ENCODE peak calls at places on chromosome 18, in nine cellular contexts. S is prostate gland, O is spleen, T is GM12891, Z is GM12892, K is breast epithelium, M is stomach, H is GM23338, Q is sigmoid colon. U is an unnamed sample.

GRCh38 chr18:57532987-57533386 is 53.5 kb downstream of the FECH start:
- DNase-seq in T (no peak), Q (no peak), S (no peak), K (no peak), H (no peak), O (no peak), Z (no peak), M (no peak), U (no peak)

GRCh38 chr18:42954887-42955286 is 160.6 kb downstream of the RIT2 start:
- DNase-seq in S (no peak), Z (no peak), O (no peak), M (no peak), T (no peak), H (no peak), Q (no peak), K (no peak), U (no peak)

GRCh38 chr18:42445359-42445758 is 490.3 kb downstream of the PIK3C3 start:
- DNase-seq in H (no peak), M (no peak), T (no peak), K (no peak), S (no peak), Z (no peak), Q (no peak), O (no peak), U (no peak)

GRCh38 chr18:52903858-52904257 is 563.9 kb downstream of the DCC start:
- DNase-seq in K (no peak), O (no peak), H (peak), T (peak), S (no peak), Z (no peak), M (peak), Q (no peak), U (no peak)

GRCh38 chr18:44848931-44849330 is 168.2 kb downstream of the SETBP1 start:
- DNase-seq in S (no peak), M (peak), O (no peak), Z (no peak), T (no peak), K (no peak), H (no peak), Q (no peak), U (no peak)

GRCh38 chr18:12470382-12471090 is 62.8 kb downstream of the PRELID3A start:
- DNase-seq in Z (no peak), K (no peak), M (no peak), T (no peak), Q (no peak), H (no peak), S (peak), O (no peak), U (no peak)

GRCh38 chr18:7025194-7025593 is 92.4 kb downstream of the LAMA1 start:
- DNase-seq in Q (no peak), H (no peak), S (no peak), M (no peak), T (no peak), Z (no peak), K (no peak), O (no peak), U (no peak)

GRCh38 chr18:28581503-28582169 is 404.7 kb upstream of the CDH2 start:
- DNase-seq in Z (no peak), O (no peak), S (no peak), K (no peak), Q (no peak), H (peak), M (no peak), T (no peak), U (no peak)

GRCh38 chr18:3321133-3321812 is 59.3 kb downstream of the MYL12B start:
- DNase-seq in M (no peak), Z (no peak), S (no peak), H (no peak), Q (no peak), O (no peak), K (no peak), T (no peak), U (no peak)

GRCh38 chr18:21853020-21853419 is 112.4 kb downstream of the MIB1 start:
- DNase-seq in Q (no peak), T (peak), O (no peak), S (no peak), K (no peak), H (peak), Z (no peak), M (no peak), U (no peak)

GRCh38 chr18:79257480-79257879 is 138.2 kb upstream of the NFATC1 start:
- DNase-seq in Q (no peak), S (no peak), K (no peak), T (no peak), Z (no peak), M (no peak), H (no peak), O (no peak), U (no peak)

GRCh38 chr18:68301436-68301835 is 413.5 kb downstream of the TMX3 start:
- DNase-seq in O (no peak), S (no peak), T (no peak), Q (no peak), M (no peak), K (no peak), H (no peak), Z (no peak), U (no peak)

GRCh38 chr18:62634991-62635630 is 80.2 kb upstream of the PHLPP1 start:
- DNase-seq in Z (no peak), T (no peak), H (no peak), S (no peak), Q (no peak), O (no peak), M (no peak), K (no peak), U (peak)

GRCh38 chr18:10842821-10843220 is 306.5 kb downstream of the PIEZO2 start:
- DNase-seq in T (no peak), M (no peak), K (no peak), H (no peak), Q (no peak), O (no peak), Z (no peak), S (no peak), U (no peak)

GRCh38 chr18:79393626-79394401 is 1.9 kb upstream of the NFATC1 start:
- DNase-seq in O (peak), Z (no peak), S (peak), H (peak), M (peak), T (no peak), K (peak), Q (peak), U (peak)

GRCh38 chr18:76621782-76622495 is 126.9 kb upstream of the ZNF516 start:
- DNase-seq in T (no peak), M (no peak), Z (no peak), K (no peak), S (peak), H (no peak), O (no peak), Q (no peak), U (no peak)

GRCh38 chr18:77366067-77366724 is 116.5 kb downstream of the GALR1 start:
- DNase-seq in K (no peak), Z (no peak), M (no peak), Q (no peak), S (no peak), T (no peak), O (no peak), H (no peak), U (no peak)

GRCh38 chr18:7158201-7158600 is 40.6 kb upstream of the LAMA1 start:
- DNase-seq in H (no peak), M (no peak), K (no peak), S (no peak), Q (peak), Z (no peak), O (no peak), T (no peak), U (no peak)

GRCh38 chr18:2402084-2402483 is 169.2 kb downstream of the METTL4 start:
- DNase-seq in T (no peak), Q (no peak), K (no peak), Z (no peak), O (no peak), M (no peak), S (no peak), H (no peak), U (no peak)

GRCh38 chr18:36089001-36089400 is 21.6 kb upstream of the RPRD1A start:
- DNase-seq in K (no peak), T (no peak), Z (no peak), M (no peak), H (no peak), Q (no peak), O (no peak), S (no peak), U (no peak)

GRCh38 chr18:43060020-43060419 is 55.5 kb downstream of the RIT2 start:
- DNase-seq in H (no peak), Q (no peak), T (no peak), K (no peak), M (no peak), Z (no peak), S (no peak), O (no peak), U (no peak)

GRCh38 chr18:70385474-70385873 is 96.6 kb downstream of the SOCS6 start:
- DNase-seq in T (no peak), M (no peak), S (no peak), H (no peak), K (no peak), Z (no peak), Q (no peak), O (no peak), U (no peak)

GRCh38 chr18:79394438-79395307 is 1.1 kb upstream of the NFATC1 start:
- DNase-seq in O (peak), S (no peak), H (no peak), Z (no peak), M (no peak), K (no peak), T (no peak), Q (peak), U (peak)

GRCh38 chr18:3451989-3452749 is 2.2 kb downstream of the TGIF1 start:
- DNase-seq in Z (no peak), M (peak), Q (peak), H (peak), T (no peak), S (peak), O (peak), K (peak), U (peak)

GRCh38 chr18:2223394-2223793 is 347.9 kb downstream of the METTL4 start:
- DNase-seq in T (no peak), O (no peak), Z (no peak), H (peak), M (no peak), K (no peak), S (no peak), Q (no peak), U (no peak)

DNA sequence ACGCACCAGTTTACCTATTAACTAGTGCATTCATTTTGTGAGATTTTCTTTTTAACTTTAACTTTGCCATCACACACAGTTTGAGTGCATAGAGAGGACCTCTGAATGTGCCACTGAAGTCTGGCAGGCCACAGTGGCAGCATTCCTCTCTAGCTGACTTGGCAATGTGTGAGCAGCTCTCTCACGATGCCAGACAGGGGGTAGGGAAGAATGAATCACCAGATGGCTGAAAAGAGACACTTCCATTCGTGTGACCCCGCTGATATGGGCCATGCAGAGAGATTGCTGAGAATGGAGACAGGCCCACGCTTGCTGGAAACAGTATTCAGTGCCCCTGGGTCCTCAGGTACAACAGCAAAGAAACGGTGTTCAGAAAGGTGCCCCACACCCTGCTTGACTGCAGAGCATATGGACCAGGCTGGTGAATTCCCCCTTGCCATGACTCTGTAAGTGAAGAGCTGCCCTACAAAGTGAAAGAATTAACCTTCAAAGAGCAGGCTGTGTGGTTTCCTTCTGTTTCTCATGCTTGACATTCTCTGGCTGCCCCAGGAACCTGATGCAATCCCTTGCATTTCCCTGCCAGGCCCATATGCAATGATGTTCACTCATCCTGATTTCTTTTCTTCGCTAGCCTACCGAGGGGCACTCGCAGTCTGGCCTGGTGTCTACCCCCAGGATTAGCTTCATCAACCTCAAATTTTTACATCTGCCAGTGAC is 236.1 kb downstream of the CDH20 start:
- DNase-seq in K (no peak), Z (no peak), H (peak), Q (no peak), O (no peak), M (no peak), T (no peak), S (no peak), U (no peak)
- TF ChIP-seq POLR2AphosphoS5 in K (no peak), Z (no peak), H (no peak), Q (no peak), O (no peak), M (no peak), T (no peak), S (no peak), U (no peak)

GRCh38 chr18:49257609-49258008 is 202.8 kb downstream of the DYM start:
- DNase-seq in Z (no peak), O (no peak), M (no peak), K (no peak), T (no peak), S (no peak), Q (no peak), H (no peak), U (no peak)
- TF ChIP-seq POLR2AphosphoS5 in Z (no peak), O (no peak), M (no peak), K (no peak), T (no peak), S (no peak), Q (no peak), H (no peak), U (no peak)

DNA sequence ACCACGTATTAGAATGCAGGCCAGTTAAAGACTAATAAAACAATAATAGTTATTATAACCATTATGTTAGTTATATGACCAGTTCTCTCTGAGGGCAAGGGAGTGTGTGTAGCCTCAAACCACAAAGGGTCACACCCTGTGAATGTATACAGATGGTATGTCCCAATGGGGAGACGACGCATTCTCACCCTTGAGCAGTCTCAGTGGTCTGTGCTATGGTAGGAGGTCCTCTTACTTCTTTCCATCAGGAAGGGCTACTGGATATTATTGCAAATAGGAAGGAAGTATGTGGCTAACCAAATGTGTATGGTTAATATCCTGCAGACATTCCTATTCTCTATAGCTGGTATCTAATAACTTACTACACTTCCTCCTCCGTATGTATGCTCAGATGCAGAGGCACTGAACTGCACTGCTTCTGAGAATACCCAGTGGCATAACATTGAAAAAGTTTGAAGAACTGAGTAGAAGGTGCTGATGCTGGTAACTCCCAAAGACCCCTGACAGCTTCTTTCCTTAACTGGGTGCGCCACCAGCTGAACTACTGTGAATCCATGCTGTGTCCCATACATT is 306.7 kb upstream of the CCDC68 start:
- DNase-seq in H (no peak), K (no peak), O (no peak), Z (no peak), Q (no peak), M (no peak), T (no peak), S (no peak), U (no peak)
- TF ChIP-seq POLR2AphosphoS5 in H (no peak), K (no peak), O (no peak), Z (no peak), Q (no peak), M (no peak), T (no peak), S (no peak), U (no peak)

DNA sequence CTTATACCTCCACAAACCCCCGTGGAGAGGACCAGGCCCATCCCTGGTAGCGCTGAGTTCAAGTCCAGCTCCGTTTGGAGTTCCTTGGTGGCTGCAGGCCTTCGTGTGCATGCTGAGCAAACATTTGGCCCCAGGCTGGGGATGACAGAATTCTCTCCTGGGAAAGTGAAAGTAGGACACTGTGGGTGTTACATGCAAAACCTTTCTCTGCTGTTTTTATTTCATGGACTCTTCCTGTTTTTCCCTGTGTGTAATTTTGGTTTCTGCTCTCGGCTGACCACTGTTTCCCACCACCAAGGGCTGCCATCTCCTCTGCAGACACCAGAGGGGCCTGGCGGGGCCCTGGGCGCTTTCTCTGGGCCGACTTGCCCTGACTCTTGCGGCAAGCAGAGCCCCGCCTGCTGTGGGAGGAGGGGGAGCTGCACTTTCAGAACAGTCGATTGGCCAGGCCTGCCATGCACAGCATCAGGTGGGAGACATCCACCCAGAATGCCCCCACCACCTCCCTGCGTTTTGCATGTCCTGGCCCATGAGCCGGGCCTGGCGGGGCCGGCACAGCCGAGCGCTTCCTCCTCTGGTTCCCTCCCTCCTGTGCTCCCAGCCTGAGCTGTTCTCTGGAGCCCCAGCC is 102.4 kb downstream of the CABLES1 start:
- DNase-seq in T (peak), H (peak), Z (peak), S (peak), O (peak), K (peak), Q (peak), M (peak), U (no peak)
- TF ChIP-seq POLR2AphosphoS5 in T (no peak), H (no peak), Z (no peak), S (no peak), O (peak), K (no peak), Q (peak), M (peak), U (no peak)

GRCh38 chr18:58822944-58823343 is 41.7 kb upstream of the ZNF532 start:
- DNase-seq in S (no peak), Q (no peak), T (no peak), M (no peak), H (no peak), Z (no peak), K (no peak), O (no peak), U (no peak)

GRCh38 chr18:58823385-58823784 is 41.3 kb upstream of the ZNF532 start:
- DNase-seq in K (no peak), Z (no peak), Q (no peak), S (no peak), T (no peak), O (no peak), H (no peak), M (no peak), U (no peak)

GRCh38 chr18:58819051-58819450 is 45.6 kb upstream of the ZNF532 start:
- DNase-seq in O (no peak), K (no peak), Q (no peak), T (peak), Z (no peak), S (no peak), M (no peak), H (no peak), U (no peak)

GRCh38 chr18:58814317-58814716 is 50.4 kb upstream of the ZNF532 start:
- DNase-seq in M (no peak), K (no peak), T (no peak), H (no peak), O (no peak), Q (no peak), S (no peak), Z (no peak), U (no peak)

GRCh38 chr18:58820251-58820650 is 44.4 kb upstream of the ZNF532 start:
- DNase-seq in T (no peak), O (no peak), K (no peak), S (no peak), Q (no peak), H (no peak), Z (no peak), M (no peak), U (no peak)
- TF ChIP-seq POLR2AphosphoS5 in T (no peak), O (no peak), K (no peak), S (no peak), Q (peak), H (no peak), Z (no peak), M (no peak), U (no peak)

GRCh38 chr18:9102391-9103216 is at the start of gene NDUFV2:
- DNase-seq in O (peak), Q (peak), T (peak), S (peak), M (peak), K (peak), H (peak), Z (peak), U (peak)
- TF ChIP-seq POLR2AphosphoS5 in O (peak), Q (peak), T (peak), S (peak), M (peak), K (peak), H (peak), Z (peak), U (peak)